ENCODE peak calls at places on chromosomes 2 and 18, in four cellular contexts. B is SK-N-SH, V is HepG2, M is HCT116. W is an unnamed sample.

GRCh38 chr2:96264656-96265348 is 995 bp downstream of the TMEM127 start:
- DNase-seq in B (peak; percentile 69), V (peak; percentile 54), M (no peak), W (no peak)

GRCh38 chr18:58438984-58439311 is 189.9 kb downstream of the ALPK2 start:
- DNase-seq in B (no peak), V (no peak), M (no peak), W (no peak)

GRCh38 chr2:79887747-79888374 is 375.0 kb downstream of the CTNNA2 start:
- DNase-seq in B (peak; percentile 54), V (peak; percentile 61), M (peak; percentile 31), W (peak; percentile 72)

GRCh38 chr2:232885264-232885961 is 15.3 kb downstream of the SNORC start:
- DNase-seq in B (peak; percentile 16), V (no peak), M (no peak), W (peak; percentile 58)

GRCh38 chr2:168136392-168136977 is 110.9 kb downstream of the STK39 start:
- DNase-seq in B (no peak), V (peak; percentile 53), M (peak; percentile 46), W (peak; percentile 57)

GRCh38 chr2:12587729-12588522 is 128.8 kb upstream of the TRIB2 start:
- DNase-seq in B (no peak), V (no peak), M (no peak), W (no peak)

GRCh38 chr2:186718895-186719294 is 25.0 kb downstream of the FAM171B start:
- DNase-seq in B (no peak), V (no peak), M (no peak), W (no peak)

GRCh38 chr2:64622443-64623231 is 31.1 kb downstream of the SERTAD2 start:
- DNase-seq in B (no peak), V (no peak), M (no peak), W (no peak)

GRCh38 chr2:143608758-143609157 is 479.5 kb downstream of the ARHGAP15 start:
- DNase-seq in B (peak; percentile 2), V (no peak), M (no peak), W (no peak)

DNA sequence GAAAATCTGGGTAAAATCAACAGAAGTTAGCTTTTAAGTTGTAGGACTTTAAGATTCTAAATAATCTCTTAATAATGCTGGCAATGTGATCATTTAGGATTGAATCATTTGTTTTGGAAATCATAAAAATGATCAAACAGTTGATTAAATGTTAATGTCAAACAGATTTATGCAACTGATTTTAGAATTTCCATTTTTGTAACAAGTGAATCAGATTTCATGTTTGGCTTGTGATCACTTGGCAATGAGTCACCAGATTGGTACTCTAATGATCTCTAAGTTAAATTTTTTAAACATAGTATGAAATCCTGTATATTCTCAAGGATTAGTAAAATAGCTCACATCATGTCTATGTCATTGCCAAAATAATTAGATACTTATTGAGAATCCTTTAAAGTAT is 50.1 kb upstream of the UNC80 start:
- DNase-seq in B (no peak), V (no peak), M (no peak), W (no peak)
- TF ChIP-seq JUND in B (peak; percentile 84), V (no peak), M (no peak), W (no peak)

DNA sequence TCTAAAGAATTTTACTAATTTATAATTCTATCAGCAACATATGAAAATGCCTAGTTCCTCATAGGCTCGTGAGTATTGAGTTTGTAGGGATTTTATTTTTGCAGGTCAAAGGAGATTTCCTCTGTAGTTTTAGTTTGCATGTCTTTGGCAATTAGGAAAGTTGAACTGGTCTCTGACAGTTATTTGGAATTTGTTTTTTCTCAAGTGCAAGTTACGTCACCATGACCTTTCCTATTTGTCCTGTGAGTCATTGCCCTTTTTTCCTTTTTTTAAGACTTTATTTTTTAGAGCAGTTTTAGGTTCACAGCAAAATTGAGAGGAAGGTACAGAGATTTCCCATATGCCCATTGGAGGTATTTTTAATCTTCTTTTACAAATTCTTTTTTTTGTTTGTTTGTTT is 29.0 kb downstream of the RAMP1 start:
- DNase-seq in B (no peak), V (peak; percentile 36), M (no peak), W (no peak)
- TF ChIP-seq JUND in B (peak; percentile 39), V (peak; percentile 30), M (no peak), W (no peak)

GRCh38 chr2:40095003-40095402 is 315.9 kb upstream of the THUMPD2 start:
- DNase-seq in B (no peak), V (no peak), M (no peak), W (no peak)
- TF ChIP-seq JUND in B (peak; percentile 57), V (no peak), M (no peak), W (no peak)

DNA sequence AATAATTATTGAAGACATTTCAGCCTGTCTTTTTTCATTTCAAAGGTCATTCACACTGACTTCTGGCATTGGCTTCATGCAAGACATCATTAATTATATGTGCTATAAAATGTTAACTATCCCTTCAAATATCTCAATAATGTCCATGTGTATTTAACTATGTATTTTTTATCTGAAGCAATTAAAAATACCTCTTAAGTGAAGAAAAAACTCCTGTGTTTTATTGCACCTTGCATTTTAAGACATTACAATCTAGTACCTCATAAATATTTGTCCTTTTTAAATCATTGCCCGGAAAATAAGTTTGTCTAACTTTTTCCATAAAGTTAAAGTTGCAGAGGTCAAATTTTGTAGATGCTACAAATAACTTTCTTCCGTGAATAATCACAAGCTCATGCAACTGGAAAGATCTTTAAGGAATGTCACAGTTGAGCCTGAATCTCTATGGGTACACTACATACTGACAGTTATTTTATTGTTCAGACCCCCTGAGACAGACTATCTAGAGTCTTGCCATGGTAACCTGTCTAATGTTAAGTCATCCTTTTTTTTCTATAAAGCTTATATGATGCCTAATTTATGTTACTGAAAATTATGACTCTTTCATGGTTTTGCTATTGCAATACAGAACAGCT is 38.4 kb upstream of the COBLL1 start:
- DNase-seq in B (no peak), V (no peak), M (no peak), W (no peak)
- TF ChIP-seq JUND in B (no peak), V (no peak), M (no peak), W (no peak)